ENCODE peak calls at places on chromosomes 5 and 9, in eight cellular contexts. One of them, this sample, is unnamed.

GRCh38 chr9:98101868-98102273 is 17.2 kb downstream of the TRIM14 start:
- DNase-seq in WERI-Rb-1: no peak
- DNase-seq in IMR-90: peak; percentile 17
- DNase-seq in pancreas: no peak
- DNase-seq in epithelial cell of esophagus: no peak
- DNase-seq in CD4-positive, alpha-beta T cell: peak; percentile 89
- DNase-seq in PC-3: no peak
- DNase-seq in foreskin fibroblast: no peak
- DNase-seq in this sample: no peak

GRCh38 chr9:136109351-136110081 is 9.2 kb downstream of the TMEM250 start:
- DNase-seq in WERI-Rb-1: peak; percentile 89
- DNase-seq in IMR-90: peak; percentile 87
- DNase-seq in pancreas: peak; percentile 94
- DNase-seq in epithelial cell of esophagus: peak; percentile 97
- DNase-seq in CD4-positive, alpha-beta T cell: peak; percentile 86
- DNase-seq in PC-3: peak; percentile 89
- DNase-seq in foreskin fibroblast: peak; percentile 97
- DNase-seq in this sample: peak; percentile 84

GRCh38 chr5:15510092-15510491 is 10.1 kb downstream of the FBXL7 start:
- DNase-seq in WERI-Rb-1: no peak
- DNase-seq in IMR-90: peak; percentile 35
- DNase-seq in pancreas: no peak
- DNase-seq in epithelial cell of esophagus: no peak
- DNase-seq in CD4-positive, alpha-beta T cell: no peak
- DNase-seq in PC-3: no peak
- DNase-seq in foreskin fibroblast: peak; percentile 52
- DNase-seq in this sample: no peak

GRCh38 chr9:35665471-35665818 is 450 bp upstream of the ARHGEF39 start:
- DNase-seq in WERI-Rb-1: no peak
- DNase-seq in IMR-90: no peak
- DNase-seq in pancreas: no peak
- DNase-seq in epithelial cell of esophagus: no peak
- DNase-seq in CD4-positive, alpha-beta T cell: no peak
- DNase-seq in PC-3: no peak
- DNase-seq in foreskin fibroblast: no peak
- DNase-seq in this sample: no peak

GRCh38 chr5:81241001-81241400 is 7.9 kb downstream of the CKMT2 start:
- DNase-seq in WERI-Rb-1: no peak
- DNase-seq in IMR-90: no peak
- DNase-seq in pancreas: no peak
- DNase-seq in epithelial cell of esophagus: no peak
- DNase-seq in CD4-positive, alpha-beta T cell: no peak
- DNase-seq in PC-3: no peak
- DNase-seq in foreskin fibroblast: no peak
- DNase-seq in this sample: no peak

GRCh38 chr5:176833286-176833685 is 22.9 kb downstream of the UNC5A start:
- DNase-seq in WERI-Rb-1: no peak
- DNase-seq in IMR-90: no peak
- DNase-seq in pancreas: no peak
- DNase-seq in epithelial cell of esophagus: no peak
- DNase-seq in CD4-positive, alpha-beta T cell: no peak
- DNase-seq in PC-3: no peak
- DNase-seq in foreskin fibroblast: no peak
- DNase-seq in this sample: no peak

GRCh38 chr5:10685103-10685502 is 75.9 kb downstream of the DAP start:
- DNase-seq in WERI-Rb-1: no peak
- DNase-seq in IMR-90: no peak
- DNase-seq in pancreas: no peak
- DNase-seq in epithelial cell of esophagus: no peak
- DNase-seq in CD4-positive, alpha-beta T cell: no peak
- DNase-seq in PC-3: no peak
- DNase-seq in foreskin fibroblast: no peak
- DNase-seq in this sample: no peak

GRCh38 chr9:132977626-132978450 is 656 bp upstream of the GFI1B start:
- DNase-seq in WERI-Rb-1: peak; percentile 91
- DNase-seq in IMR-90: peak; percentile 31
- DNase-seq in pancreas: peak; percentile 65
- DNase-seq in epithelial cell of esophagus: peak; percentile 65
- DNase-seq in CD4-positive, alpha-beta T cell: peak; percentile 42
- DNase-seq in PC-3: peak; percentile 53
- DNase-seq in foreskin fibroblast: peak; percentile 76
- DNase-seq in this sample: peak; percentile 33

GRCh38 chr5:68918306-68918705 is 175.5 kb upstream of the SLC30A5 start:
- DNase-seq in WERI-Rb-1: no peak
- DNase-seq in IMR-90: no peak
- DNase-seq in pancreas: no peak
- DNase-seq in epithelial cell of esophagus: peak; percentile 11
- DNase-seq in CD4-positive, alpha-beta T cell: no peak
- DNase-seq in PC-3: no peak
- DNase-seq in foreskin fibroblast: no peak
- DNase-seq in this sample: peak; percentile 7

GRCh38 chr5:37836173-37837100 is 3.4 kb downstream of the GDNF start:
- DNase-seq in WERI-Rb-1: no peak
- DNase-seq in IMR-90: peak; percentile 29
- DNase-seq in pancreas: no peak
- DNase-seq in epithelial cell of esophagus: no peak
- DNase-seq in CD4-positive, alpha-beta T cell: no peak
- DNase-seq in PC-3: peak; percentile 19
- DNase-seq in foreskin fibroblast: peak; percentile 71
- DNase-seq in this sample: no peak

GRCh38 chr5:96067902-96068614 is 106.4 kb upstream of the ELL2 start:
- DNase-seq in WERI-Rb-1: no peak
- DNase-seq in IMR-90: peak; percentile 95
- DNase-seq in pancreas: no peak
- DNase-seq in epithelial cell of esophagus: peak; percentile 92
- DNase-seq in CD4-positive, alpha-beta T cell: no peak
- DNase-seq in PC-3: peak; percentile 90
- DNase-seq in foreskin fibroblast: peak; percentile 92
- DNase-seq in this sample: peak; percentile 97

GRCh38 chr5:139742173-139742903 is 53.3 kb upstream of the PSD2 start:
- DNase-seq in WERI-Rb-1: no peak
- DNase-seq in IMR-90: no peak
- DNase-seq in pancreas: no peak
- DNase-seq in epithelial cell of esophagus: no peak
- DNase-seq in CD4-positive, alpha-beta T cell: no peak
- DNase-seq in PC-3: no peak
- DNase-seq in foreskin fibroblast: no peak
- DNase-seq in this sample: no peak

GRCh38 chr9:71816782-71817549 is 48.7 kb upstream of the CEMIP2 start:
- DNase-seq in WERI-Rb-1: no peak
- DNase-seq in IMR-90: no peak
- DNase-seq in pancreas: no peak
- DNase-seq in epithelial cell of esophagus: no peak
- DNase-seq in CD4-positive, alpha-beta T cell: no peak
- DNase-seq in PC-3: no peak
- DNase-seq in foreskin fibroblast: no peak
- DNase-seq in this sample: no peak

GRCh38 chr5:156584856-156585255 is 257.9 kb downstream of the SGCD start:
- DNase-seq in WERI-Rb-1: no peak
- DNase-seq in IMR-90: no peak
- DNase-seq in pancreas: no peak
- DNase-seq in epithelial cell of esophagus: no peak
- DNase-seq in CD4-positive, alpha-beta T cell: no peak
- DNase-seq in PC-3: no peak
- DNase-seq in foreskin fibroblast: no peak
- DNase-seq in this sample: no peak

GRCh38 chr5:107248065-107248695 is 422.6 kb downstream of the EFNA5 start:
- DNase-seq in WERI-Rb-1: peak; percentile 75
- DNase-seq in IMR-90: peak; percentile 29
- DNase-seq in pancreas: peak; percentile 68
- DNase-seq in epithelial cell of esophagus: peak; percentile 74
- DNase-seq in CD4-positive, alpha-beta T cell: no peak
- DNase-seq in PC-3: peak; percentile 69
- DNase-seq in foreskin fibroblast: peak; percentile 59
- DNase-seq in this sample: peak; percentile 55

GRCh38 chr9:108687360-108687981 is 168.3 kb downstream of the ACTL7B start:
- DNase-seq in WERI-Rb-1: no peak
- DNase-seq in IMR-90: peak; percentile 16
- DNase-seq in pancreas: no peak
- DNase-seq in epithelial cell of esophagus: peak; percentile 71
- DNase-seq in CD4-positive, alpha-beta T cell: no peak
- DNase-seq in PC-3: no peak
- DNase-seq in foreskin fibroblast: peak; percentile 59
- DNase-seq in this sample: peak; percentile 51

GRCh38 chr5:52997424-52997823 is 8.3 kb downstream of the ITGA2 start:
- DNase-seq in WERI-Rb-1: no peak
- DNase-seq in IMR-90: no peak
- DNase-seq in pancreas: no peak
- DNase-seq in epithelial cell of esophagus: no peak
- DNase-seq in CD4-positive, alpha-beta T cell: no peak
- DNase-seq in PC-3: no peak
- DNase-seq in foreskin fibroblast: no peak
- DNase-seq in this sample: no peak

GRCh38 chr5:9245071-9245470 is 300.8 kb downstream of the SEMA5A start:
- DNase-seq in WERI-Rb-1: no peak
- DNase-seq in IMR-90: no peak
- DNase-seq in pancreas: no peak
- DNase-seq in epithelial cell of esophagus: no peak
- DNase-seq in CD4-positive, alpha-beta T cell: no peak
- DNase-seq in PC-3: peak; percentile 41
- DNase-seq in foreskin fibroblast: peak; percentile 34
- DNase-seq in this sample: no peak

GRCh38 chr9:84140535-84141101 is 160.0 kb downstream of the RMI1 start:
- DNase-seq in WERI-Rb-1: no peak
- DNase-seq in IMR-90: peak; percentile 18
- DNase-seq in pancreas: peak; percentile 12
- DNase-seq in epithelial cell of esophagus: no peak
- DNase-seq in CD4-positive, alpha-beta T cell: no peak
- DNase-seq in PC-3: no peak
- DNase-seq in foreskin fibroblast: peak; percentile 46
- DNase-seq in this sample: no peak

GRCh38 chr9:68443560-68443959 is 87.1 kb downstream of the PGM5 start:
- DNase-seq in WERI-Rb-1: no peak
- DNase-seq in IMR-90: no peak
- DNase-seq in pancreas: no peak
- DNase-seq in epithelial cell of esophagus: no peak
- DNase-seq in CD4-positive, alpha-beta T cell: no peak
- DNase-seq in PC-3: no peak
- DNase-seq in foreskin fibroblast: no peak
- DNase-seq in this sample: no peak

GRCh38 chr9:137158625-137159024 is 11.2 kb downstream of the LRRC26 start:
- DNase-seq in WERI-Rb-1: no peak
- DNase-seq in IMR-90: no peak
- DNase-seq in pancreas: no peak
- DNase-seq in epithelial cell of esophagus: no peak
- DNase-seq in CD4-positive, alpha-beta T cell: no peak
- DNase-seq in PC-3: no peak
- DNase-seq in foreskin fibroblast: no peak
- DNase-seq in this sample: no peak

GRCh38 chr9:137157618-137158502 is 12.0 kb downstream of the LRRC26 start:
- DNase-seq in WERI-Rb-1: peak; percentile 67
- DNase-seq in IMR-90: no peak
- DNase-seq in pancreas: no peak
- DNase-seq in epithelial cell of esophagus: no peak
- DNase-seq in CD4-positive, alpha-beta T cell: no peak
- DNase-seq in PC-3: no peak
- DNase-seq in foreskin fibroblast: peak; percentile 62
- DNase-seq in this sample: no peak

GRCh38 chr9:137160054-137160425 is 9.8 kb downstream of the LRRC26 start:
- DNase-seq in WERI-Rb-1: no peak
- DNase-seq in IMR-90: no peak
- DNase-seq in pancreas: no peak
- DNase-seq in epithelial cell of esophagus: no peak
- DNase-seq in CD4-positive, alpha-beta T cell: no peak
- DNase-seq in PC-3: no peak
- DNase-seq in foreskin fibroblast: no peak
- DNase-seq in this sample: no peak

GRCh38 chr9:137160716-137161557 is 8.9 kb downstream of the LRRC26 start:
- DNase-seq in WERI-Rb-1: no peak
- DNase-seq in IMR-90: no peak
- DNase-seq in pancreas: no peak
- DNase-seq in epithelial cell of esophagus: no peak
- DNase-seq in CD4-positive, alpha-beta T cell: no peak
- DNase-seq in PC-3: no peak
- DNase-seq in foreskin fibroblast: no peak
- DNase-seq in this sample: no peak

GRCh38 chr9:137159105-137160053 is 10.5 kb downstream of the LRRC26 start:
- DNase-seq in WERI-Rb-1: no peak
- DNase-seq in IMR-90: no peak
- DNase-seq in pancreas: no peak
- DNase-seq in epithelial cell of esophagus: no peak
- DNase-seq in CD4-positive, alpha-beta T cell: no peak
- DNase-seq in PC-3: no peak
- DNase-seq in foreskin fibroblast: no peak
- DNase-seq in this sample: no peak
- TF ChIP-seq CTCF in WERI-Rb-1: no peak
- TF ChIP-seq CTCF in IMR-90: no peak
- TF ChIP-seq CTCF in pancreas: no peak
- TF ChIP-seq CTCF in epithelial cell of esophagus: no peak
- TF ChIP-seq CTCF in CD4-positive, alpha-beta T cell: no peak
- TF ChIP-seq CTCF in PC-3: no peak
- TF ChIP-seq CTCF in foreskin fibroblast: no peak
- TF ChIP-seq CTCF in this sample: no peak

DNA sequence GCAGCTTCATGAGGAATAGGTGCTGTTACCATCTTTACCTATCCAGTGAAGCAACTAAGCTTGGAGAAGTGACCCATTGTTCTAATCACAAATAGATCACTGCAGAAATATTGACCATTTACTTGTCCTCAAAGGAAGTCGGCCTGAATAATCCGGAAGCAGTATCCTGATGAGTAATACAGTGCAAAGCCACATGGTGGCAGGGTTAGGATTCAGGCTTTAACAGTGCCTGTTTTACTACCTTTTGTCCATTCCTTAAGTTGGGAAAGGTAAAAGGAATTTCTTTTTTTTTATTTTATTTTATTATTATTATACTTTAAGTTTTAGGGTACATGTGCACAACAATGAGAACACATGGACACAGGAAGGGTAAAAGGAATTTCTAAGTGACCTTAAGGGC is 336.3 kb downstream of the KDM4C start:
- DNase-seq in WERI-Rb-1: peak; percentile 11
- DNase-seq in IMR-90: peak; percentile 24
- DNase-seq in pancreas: no peak
- DNase-seq in epithelial cell of esophagus: peak; percentile 37
- DNase-seq in CD4-positive, alpha-beta T cell: no peak
- DNase-seq in PC-3: peak; percentile 50
- DNase-seq in foreskin fibroblast: peak; percentile 38
- DNase-seq in this sample: peak; percentile 31
- TF ChIP-seq CTCF in WERI-Rb-1: peak; percentile 24
- TF ChIP-seq CTCF in IMR-90: peak; percentile 29
- TF ChIP-seq CTCF in pancreas: no peak
- TF ChIP-seq CTCF in epithelial cell of esophagus: peak; percentile 50
- TF ChIP-seq CTCF in CD4-positive, alpha-beta T cell: no peak
- TF ChIP-seq CTCF in PC-3: peak; percentile 47
- TF ChIP-seq CTCF in foreskin fibroblast: peak; percentile 22
- TF ChIP-seq CTCF in this sample: no peak

GRCh38 chr9:100690438-100690837 is 112.6 kb downstream of the CAVIN4 start:
- DNase-seq in WERI-Rb-1: no peak
- DNase-seq in IMR-90: no peak
- DNase-seq in pancreas: no peak
- DNase-seq in epithelial cell of esophagus: no peak
- DNase-seq in CD4-positive, alpha-beta T cell: no peak
- DNase-seq in PC-3: no peak
- DNase-seq in foreskin fibroblast: no peak
- DNase-seq in this sample: no peak
- TF ChIP-seq CTCF in WERI-Rb-1: peak; percentile 19
- TF ChIP-seq CTCF in IMR-90: no peak
- TF ChIP-seq CTCF in pancreas: no peak
- TF ChIP-seq CTCF in epithelial cell of esophagus: no peak
- TF ChIP-seq CTCF in CD4-positive, alpha-beta T cell: no peak
- TF ChIP-seq CTCF in PC-3: no peak
- TF ChIP-seq CTCF in foreskin fibroblast: no peak
- TF ChIP-seq CTCF in this sample: no peak

GRCh38 chr9:129676970-129677369 is 11.5 kb downstream of the PRRX2 start:
- DNase-seq in WERI-Rb-1: peak; percentile 94
- DNase-seq in IMR-90: no peak
- DNase-seq in pancreas: no peak
- DNase-seq in epithelial cell of esophagus: no peak
- DNase-seq in CD4-positive, alpha-beta T cell: no peak
- DNase-seq in PC-3: no peak
- DNase-seq in foreskin fibroblast: peak; percentile 94
- DNase-seq in this sample: no peak
- TF ChIP-seq CTCF in WERI-Rb-1: peak; percentile 53
- TF ChIP-seq CTCF in IMR-90: no peak
- TF ChIP-seq CTCF in pancreas: no peak
- TF ChIP-seq CTCF in epithelial cell of esophagus: no peak
- TF ChIP-seq CTCF in CD4-positive, alpha-beta T cell: no peak
- TF ChIP-seq CTCF in PC-3: no peak
- TF ChIP-seq CTCF in foreskin fibroblast: peak; percentile 8
- TF ChIP-seq CTCF in this sample: no peak